ENCODE peak calls at places on chromosomes 11 and 22, in four cellular contexts. F is iPS-NIHi11; S is effector memory CD4-positive, alpha-beta T cell; O is iPS DF 19.7. J is an unnamed sample.

GRCh38 chr22:27990879-27991278 is 71.8 kb upstream of the PITPNB start:
- DNase-seq in F (peak; percentile 89), O (peak; percentile 74), S (no peak), J (no peak)

GRCh38 chr11:35927730-35928129 is 16.1 kb upstream of the LDLRAD3 start:
- DNase-seq in O (no peak), F (no peak), S (no peak), J (no peak)

GRCh38 chr11:116172156-116172555 is 600.6 kb downstream of the BUD13 start:
- DNase-seq in O (no peak), S (no peak), F (no peak), J (no peak)

GRCh38 chr11:125945797-125946520 is at the start of gene VSIG10L2:
- DNase-seq in F (no peak), O (no peak), S (no peak), J (no peak)

GRCh38 chr11:9462806-9463537 is 2.2 kb downstream of the ZNF143 start:
- DNase-seq in O (no peak), S (no peak), F (no peak), J (no peak)

GRCh38 chr11:126265801-126266200 is 2.9 kb downstream of the SRPRA start:
- DNase-seq in O (no peak), S (no peak), F (no peak), J (no peak)

GRCh38 chr22:46240073-46240472 is 10.0 kb downstream of the CDPF1 start:
- DNase-seq in O (no peak), F (no peak), S (no peak), J (no peak)

GRCh38 chr11:95877288-95877687 is 46.6 kb downstream of the MTMR2 start:
- DNase-seq in O (no peak), S (no peak), F (no peak), J (no peak)

GRCh38 chr22:37172266-37173245 is 15.5 kb downstream of the C1QTNF6 start:
- DNase-seq in S (no peak), O (no peak), F (no peak), J (no peak)

GRCh38 chr22:27433585-27434190 is 367.9 kb downstream of the MN1 start:
- DNase-seq in S (no peak), O (no peak), F (no peak), J (no peak)

GRCh38 chr11:60788401-60789110 is 3.4 kb downstream of the MS4A10 start:
- DNase-seq in O (no peak), S (no peak), F (no peak), J (no peak)

GRCh38 chr22:50621491-50621880 is 6.5 kb downstream of the ARSA start:
- DNase-seq in S (no peak), F (no peak), O (no peak), J (peak; percentile 23)

GRCh38 chr11:4882543-4882942 is 843 bp downstream of the OR51T1 start:
- DNase-seq in O (no peak), F (no peak), S (no peak), J (no peak)

GRCh38 chr11:2577071-2578005 is 122.5 kb downstream of the KCNQ1OT1 start:
- DNase-seq in F (no peak), O (no peak), S (no peak), J (no peak)

GRCh38 chr22:19663821-19664325 is 50.4 kb upstream of the SEPTIN5 start:
- DNase-seq in F (peak; percentile 47), O (no peak), S (no peak), J (no peak)

GRCh38 chr11:112266410-112266778 is 5.7 kb upstream of the PLET1 start:
- DNase-seq in O (no peak), F (no peak), S (no peak), J (no peak)

GRCh38 chr22:50293441-50294318 is 13.8 kb downstream of the PLXNB2 start:
- DNase-seq in O (no peak), F (peak; percentile 95), S (no peak), J (no peak)

GRCh38 chr11:63767415-63768231 is 952 bp downstream of the ZFTA start:
- DNase-seq in S (no peak), O (peak; percentile 75), F (peak; percentile 71), J (no peak)

GRCh38 chr11:65606876-65607613 is 7.0 kb downstream of the MAP3K11 start:
- DNase-seq in F (peak; percentile 99), O (peak; percentile 92), S (no peak), J (no peak)

GRCh38 chr22:46788426-46789168 is 26.1 kb downstream of the TBC1D22A start:
- DNase-seq in S (no peak), O (no peak), F (no peak), J (no peak)

GRCh38 chr11:1768141-1768469 is 4.4 kb upstream of the CTSD start:
- DNase-seq in S (no peak), O (no peak), F (no peak), J (no peak)

GRCh38 chr11:36253238-36253637 is 36.0 kb downstream of the COMMD9 start:
- DNase-seq in F (no peak), S (no peak), O (no peak), J (no peak)

J was measured in T-helper 9 cell.